ENCODE peak calls at places on chromosomes 3 and 15, in ten cellular contexts. Y is body of pancreas; U is C1 segment of cervical spinal cord; P is Kasumi-1; C is nucleus accumbens; B is lower lobe of right lung; A is stimulated activated naive B cell treated with anti-CD40 and anti-IgM and Interleukin-4, amounts not matched to agents 10 μg/mL and 1 μg/mL and 100 μg/mL, for 72 hours; J is HL-60; M is left lobe of liver; Q is cardiac fibroblast. T is an unnamed sample.

GRCh38 chr3:58336135-58336882 is 3.6 kb downstream of the PXK start:
- DNase-seq in U (no peak), C (no peak), B (no peak), A (no peak), Y (no peak), M (no peak), P (no peak), J (no peak), Q (no peak), T (no peak)

GRCh38 chr3:14765576-14766427 is 53.0 kb upstream of the FGD5 start:
- DNase-seq in P (no peak), C (no peak), M (no peak), Y (no peak), U (no peak), A (no peak), Q (no peak), B (no peak), J (no peak), T (no peak)

GRCh38 chr15:66097151-66098018 is 156.2 kb downstream of the MEGF11 start:
- DNase-seq in B (no peak), P (no peak), C (peak; percentile 5), U (peak; percentile 19), A (no peak), M (no peak), Q (no peak), J (no peak), Y (no peak), T (no peak)

GRCh38 chr15:69045810-69046209 is 31.3 kb downstream of the NOX5 start:
- DNase-seq in A (no peak), C (no peak), M (no peak), Q (peak; percentile 48), B (no peak), P (no peak), J (no peak), Y (no peak), U (no peak), T (no peak)

GRCh38 chr15:71752604-71753289 is 57.6 kb upstream of the NR2E3 start:
- DNase-seq in C (no peak), A (no peak), J (no peak), Q (peak; percentile 92), U (no peak), P (peak; percentile 2), M (no peak), Y (peak; percentile 55), B (no peak), T (no peak)

GRCh38 chr15:42608110-42608531 is 32.7 kb downstream of the STARD9 start:
- DNase-seq in U (peak; percentile 5), M (no peak), Q (peak; percentile 63), B (peak; percentile 56), C (no peak), J (peak; percentile 97), A (peak; percentile 44), Y (no peak), P (no peak), T (no peak)

GRCh38 chr15:67136802-67137201 is 71.4 kb downstream of the SMAD3 start:
- DNase-seq in Q (no peak), B (no peak), P (no peak), Y (no peak), M (no peak), A (no peak), U (no peak), C (no peak), J (no peak), T (no peak)

GRCh38 chr3:72820405-72820804 is 27.8 kb downstream of the SHQ1 start:
- DNase-seq in A (no peak), B (no peak), C (no peak), Q (peak; percentile 88), J (peak; percentile 23), P (peak; percentile 40), M (peak; percentile 54), Y (peak; percentile 47), U (no peak), T (no peak)

GRCh38 chr15:89043031-89044002 is 44.9 kb upstream of the ABHD2 start:
- DNase-seq in A (no peak), C (no peak), J (no peak), B (no peak), P (no peak), M (no peak), U (no peak), Q (no peak), Y (no peak), T (no peak)

GRCh38 chr3:169564883-169565282 is 98.6 kb downstream of the MECOM start:
- DNase-seq in U (no peak), M (no peak), Q (no peak), A (no peak), P (no peak), C (no peak), Y (no peak), B (no peak), J (no peak), T (no peak)

GRCh38 chr3:169594402-169594801 is 69.1 kb downstream of the MECOM start:
- DNase-seq in B (no peak), A (no peak), Y (no peak), Q (no peak), U (no peak), P (no peak), J (no peak), M (no peak), C (no peak), T (no peak)

GRCh38 chr15:49088996-49089395 is 42.8 kb upstream of the SECISBP2L start:
- DNase-seq in C (peak; percentile 68), A (no peak), U (no peak), Q (no peak), Y (no peak), M (no peak), J (no peak), P (no peak), B (no peak), T (no peak)

GRCh38 chr3:172536993-172537419 is 13.8 kb upstream of the TNFSF10 start:
- DNase-seq in B (no peak), U (no peak), Y (no peak), P (no peak), A (no peak), Q (no peak), C (no peak), M (no peak), J (no peak), T (no peak)

GRCh38 chr3:39801216-39801615 is 8.2 kb upstream of the MYRIP start:
- DNase-seq in Y (no peak), U (no peak), M (no peak), Q (no peak), A (no peak), J (no peak), B (no peak), C (no peak), P (peak; percentile 26), T (no peak)

GRCh38 chr3:141321109-141321497 is 47.2 kb upstream of the ZBTB38 start:
- DNase-seq in B (no peak), C (no peak), Q (no peak), Y (no peak), J (no peak), P (no peak), A (no peak), M (no peak), U (no peak), T (no peak)

GRCh38 chr15:28786521-28786920 is 61.9 kb downstream of the GOLGA6L7 start:
- DNase-seq in P (no peak), A (no peak), Q (peak; percentile 56), M (no peak), C (no peak), J (no peak), B (no peak), U (no peak), Y (no peak), T (no peak)

GRCh38 chr3:29757054-29757777 is 476.3 kb downstream of the RBMS3 start:
- DNase-seq in J (no peak), B (no peak), A (no peak), Q (peak; percentile 60), M (peak; percentile 78), U (no peak), P (no peak), C (no peak), Y (peak; percentile 45), T (peak; percentile 19)

GRCh38 chr3:31382856-31383255 is 149.9 kb upstream of the STT3B start:
- DNase-seq in Y (no peak), B (no peak), U (no peak), P (no peak), C (no peak), J (no peak), Q (no peak), A (no peak), M (no peak), T (no peak)

GRCh38 chr3:58617338-58617761 is 40.2 kb upstream of the FAM107A start:
- DNase-seq in B (no peak), P (no peak), C (no peak), A (no peak), U (no peak), Q (peak; percentile 24), J (no peak), M (no peak), Y (no peak), T (no peak)

GRCh38 chr3:46386206-46386605 is 15.5 kb downstream of the CCR5 start:
- DNase-seq in P (no peak), B (no peak), J (no peak), U (peak; percentile 10), A (no peak), Y (no peak), C (no peak), Q (no peak), M (no peak), T (no peak)

GRCh38 chr3:192186508-192186907 is 540.8 kb downstream of the FGF12 start:
- DNase-seq in C (no peak), Q (no peak), A (no peak), P (no peak), B (no peak), M (no peak), J (no peak), Y (no peak), U (no peak), T (no peak)

GRCh38 chr3:196590279-196590678 is 21.8 kb downstream of the FBXO45 start:
- DNase-seq in B (no peak), J (no peak), P (no peak), U (no peak), Y (no peak), A (no peak), Q (no peak), M (no peak), C (no peak), T (no peak)

GRCh38 chr3:111603679-111604643 is 8.8 kb upstream of the ZBED2 start:
- DNase-seq in C (no peak), M (no peak), Q (no peak), U (no peak), A (peak; percentile 46), P (no peak), Y (no peak), B (no peak), J (no peak), T (no peak)

GRCh38 chr3:119228290-119229145 is 12.2 kb downstream of the B4GALT4 start:
- DNase-seq in P (no peak), Y (no peak), J (no peak), B (no peak), A (no peak), C (no peak), Q (no peak), M (no peak), U (no peak), T (no peak)

GRCh38 chr3:183285828-183286457 is 32.9 kb downstream of the B3GNT5 start:
- DNase-seq in U (peak; percentile 85), C (peak; percentile 36), P (peak; percentile 64), J (peak; percentile 87), M (peak; percentile 59), Y (peak; percentile 77), Q (peak; percentile 99), B (peak; percentile 88), A (peak; percentile 93), T (peak; percentile 91)

T was measured in right lobe of liver.